ENCODE peak calls at places on chromosomes 11 and 22, in four cellular contexts. Y is Caco-2, R is coronary artery, M is endothelial cell of umbilical vein. Q is an unnamed sample.

GRCh38 chr11:3101921-3102640 is 44.9 kb upstream of the CARS1 start:
- DNase-seq in Y (no peak), R (no peak), M (no peak), Q (no peak)

GRCh38 chr11:96567667-96568066 is 177.9 kb downstream of the JRKL start:
- DNase-seq in Y (no peak), R (no peak), M (no peak), Q (no peak)

GRCh38 chr22:38570841-38571364 is 920 bp upstream of the DMC1 start:
- DNase-seq in Y (peak), R (peak), M (no peak), Q (peak)

GRCh38 chr11:134413334-134414035 is 1.4 kb upstream of the B3GAT1 start:
- DNase-seq in Y (no peak), R (no peak), M (no peak), Q (no peak)

GRCh38 chr11:15569626-15570025 is 454.9 kb downstream of the INSC start:
- DNase-seq in Y (no peak), R (no peak), M (no peak), Q (no peak)

GRCh38 chr11:44901782-44902181 is 48.9 kb downstream of the TP53I11 start:
- DNase-seq in Y (no peak), R (no peak), M (no peak), Q (no peak)

GRCh38 chr11:208177-208916 is 839 bp downstream of the RIC8A start:
- DNase-seq in Y (peak), R (peak), M (peak), Q (peak)

GRCh38 chr11:66543263-66544107 is 2.4 kb downstream of the ZDHHC24 start:
- DNase-seq in Y (no peak), R (no peak), M (peak), Q (peak)

GRCh38 chr11:85854557-85855340 is 434 bp upstream of the CCDC83 start:
- DNase-seq in Y (peak), R (peak), M (peak), Q (peak)

GRCh38 chr11:75532200-75532972 is 6.6 kb upstream of the GDPD5 start:
- DNase-seq in Y (peak), R (no peak), M (peak), Q (peak)

GRCh38 chr22:43159484-43160178 is 8.3 kb downstream of the TSPO start:
- DNase-seq in Y (no peak), R (no peak), M (no peak), Q (no peak)

GRCh38 chr11:72760543-72761400 is 8.6 kb upstream of the ARAP1 start:
- DNase-seq in Y (no peak), R (no peak), M (no peak), Q (no peak)

GRCh38 chr22:42697542-42698013 is 23.1 kb downstream of the A4GALT start:
- DNase-seq in Y (peak), R (peak), M (peak), Q (no peak)

GRCh38 chr11:125271436-125272064 is 107.0 kb downstream of the PKNOX2 start:
- DNase-seq in Y (no peak), R (no peak), M (no peak), Q (no peak)

GRCh38 chr22:41469218-41469851 is 418 bp downstream of the ACO2 start:
- DNase-seq in Y (no peak), R (no peak), M (no peak), Q (no peak)

GRCh38 chr11:58963551-58964075 is 24.3 kb downstream of the GLYATL1 start:
- DNase-seq in Y (no peak), R (no peak), M (no peak), Q (no peak)

GRCh38 chr11:23897453-23898289 is 599.2 kb upstream of the LUZP2 start:
- DNase-seq in Y (no peak), R (no peak), M (no peak), Q (no peak)

GRCh38 chr22:29359469-29359868 is 28.9 kb downstream of the AP1B1 start:
- DNase-seq in Y (peak), R (no peak), M (peak), Q (no peak)

GRCh38 chr11:12769834-12770345 is 95.7 kb downstream of the TEAD1 start:
- DNase-seq in Y (peak), R (no peak), M (peak), Q (no peak)

GRCh38 chr11:2099523-2100316 is 39.5 kb downstream of the IGF2 start:
- DNase-seq in Y (no peak), R (no peak), M (peak), Q (no peak)

GRCh38 chr11:126195119-126195518 is 16.3 kb downstream of the RPUSD4 start:
- DNase-seq in Y (no peak), R (no peak), M (no peak), Q (no peak)

GRCh38 chr22:46638601-46639431 is 18.6 kb downstream of the GRAMD4 start:
- DNase-seq in Y (peak), R (no peak), M (no peak), Q (no peak)

GRCh38 chr11:62645660-62645933 is 816 bp downstream of the GANAB start:
- DNase-seq in Y (no peak), R (no peak), M (no peak), Q (no peak)

GRCh38 chr11:47284151-47284550 is 14.2 kb downstream of the MADD start:
- DNase-seq in Y (no peak), R (no peak), M (no peak), Q (no peak)

GRCh38 chr22:27906241-27906640 is 12.8 kb downstream of the PITPNB start:
- DNase-seq in Y (no peak), R (no peak), M (no peak), Q (no peak)

GRCh38 chr11:66411323-66411722 is 9.5 kb upstream of the NPAS4 start:
- DNase-seq in Y (no peak), R (no peak), M (no peak), Q (no peak)

GRCh38 chr11:81005595-81005994 is 1564.8 kb upstream of the TENM4 start:
- DNase-seq in Y (peak), R (no peak), M (peak), Q (no peak)

GRCh38 chr22:37044634-37045625 is 6.6 kb upstream of the KCTD17 start:
- DNase-seq in Y (no peak), R (no peak), M (no peak), Q (no peak)

GRCh38 chr22:42842658-42843370 is 14.3 kb downstream of the ARFGAP3 start:
- DNase-seq in Y (no peak), R (no peak), M (no peak), Q (no peak)

GRCh38 chr11:26234451-26234850 is 97.5 kb upstream of the ANO3 start:
- DNase-seq in Y (no peak), R (no peak), M (peak), Q (no peak)

GRCh38 chr11:107018274-107018901 is at the start of gene GUCY1A2:
- DNase-seq in Y (no peak), R (no peak), M (no peak), Q (peak)

GRCh38 chr11:112227002-112227401 is 774 bp downstream of the PTS start:
- DNase-seq in Y (no peak), R (no peak), M (no peak), Q (no peak)

GRCh38 chr11:60838132-60838531 is 3.8 kb upstream of the CCDC86 start:
- DNase-seq in Y (no peak), R (no peak), M (no peak), Q (no peak)
- TF ChIP-seq CTCF in Y (no peak), R (no peak), M (no peak), Q (no peak)

GRCh38 chr11:69943066-69943465 is 123.8 kb upstream of the FGF3 start:
- DNase-seq in Y (peak), R (no peak), M (no peak), Q (no peak)
- TF ChIP-seq CTCF in Y (peak), R (no peak), M (no peak), Q (peak)

DNA sequence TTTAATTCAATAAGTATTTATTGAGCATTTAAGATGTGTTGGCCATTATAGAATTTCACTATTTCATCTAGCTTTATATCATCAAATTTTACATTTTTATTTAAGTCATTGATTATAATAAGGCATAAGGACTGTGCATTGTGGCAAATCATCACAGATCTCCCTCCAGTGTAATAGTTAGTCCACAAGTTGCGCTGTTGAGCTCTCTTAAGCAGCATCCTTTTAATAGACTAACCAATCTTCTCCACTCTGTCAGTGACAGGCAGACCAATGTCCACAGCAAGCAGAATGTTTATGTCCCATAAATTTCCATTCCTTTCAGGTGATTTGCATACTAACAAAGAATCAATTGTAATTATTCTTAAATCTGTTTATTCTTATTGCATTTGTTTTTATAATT is 595.3 kb upstream of the CCDC90B start:
- DNase-seq in Y (peak), R (no peak), M (no peak), Q (no peak)
- TF ChIP-seq CTCF in Y (peak), R (no peak), M (no peak), Q (no peak)

GRCh38 chr11:102287963-102288744 is 29.1 kb upstream of the BIRC3 start:
- DNase-seq in Y (peak), R (no peak), M (peak), Q (peak)
- TF ChIP-seq CTCF in Y (peak), R (peak), M (peak), Q (peak)

GRCh38 chr11:68402355-68403031 is 58.1 kb upstream of the PPP6R3 start:
- DNase-seq in Y (peak), R (no peak), M (no peak), Q (no peak)
- TF ChIP-seq CTCF in Y (no peak), R (no peak), M (no peak), Q (peak)

GRCh38 chr11:68956142-68956541 is 24.6 kb downstream of the MRGPRD start:
- DNase-seq in Y (peak), R (no peak), M (no peak), Q (peak)
- TF ChIP-seq CTCF in Y (peak), R (no peak), M (peak), Q (peak)

DNA sequence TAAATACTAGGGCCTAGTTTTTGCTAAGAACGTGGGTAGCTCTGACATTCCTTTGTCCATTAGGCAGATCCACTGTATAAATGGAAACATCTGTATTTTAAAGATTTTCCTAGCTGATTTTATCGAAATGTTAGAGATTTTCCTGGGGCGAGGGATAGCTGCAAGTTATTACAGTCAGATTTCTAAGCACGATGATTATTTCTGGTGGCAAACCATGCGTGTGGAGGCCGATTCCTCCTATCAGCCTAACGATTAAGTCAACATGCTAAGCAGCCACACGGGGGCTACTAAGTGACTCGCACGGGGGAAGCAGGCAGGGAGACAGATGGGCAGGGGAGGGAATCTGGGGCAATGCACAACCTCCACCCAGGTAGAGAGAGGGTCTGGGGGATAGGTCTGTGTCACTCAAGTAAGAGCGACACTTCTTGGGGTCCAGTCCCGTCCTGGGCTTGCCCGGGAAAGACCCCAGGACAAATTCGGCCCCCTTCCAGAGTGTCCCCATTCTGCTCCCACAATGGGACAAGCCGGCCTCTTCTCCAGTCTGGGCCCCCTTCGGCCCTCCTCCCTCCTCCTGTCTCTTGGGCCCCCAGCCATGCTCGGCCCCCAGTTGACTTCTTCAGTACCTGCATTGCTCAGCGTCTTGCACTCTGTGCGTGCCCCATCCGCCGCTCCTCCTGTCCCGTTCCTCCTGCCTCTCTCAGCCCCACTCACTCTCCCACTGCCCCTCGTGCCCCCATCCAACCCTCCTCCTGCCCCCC is 571 bp downstream of the C11orf24 start:
- DNase-seq in Y (peak), R (no peak), M (peak), Q (peak)
- TF ChIP-seq CTCF in Y (peak), R (no peak), M (peak), Q (peak)

GRCh38 chr11:19246816-19247215 is 6.1 kb upstream of the E2F8 start:
- DNase-seq in Y (no peak), R (no peak), M (no peak), Q (no peak)
- TF ChIP-seq CTCF in Y (no peak), R (no peak), M (no peak), Q (no peak)

GRCh38 chr22:49044091-49044490 is 783.6 kb downstream of the BRD1 start:
- DNase-seq in Y (no peak), R (no peak), M (no peak), Q (no peak)
- TF ChIP-seq CTCF in Y (no peak), R (no peak), M (no peak), Q (no peak)

DNA sequence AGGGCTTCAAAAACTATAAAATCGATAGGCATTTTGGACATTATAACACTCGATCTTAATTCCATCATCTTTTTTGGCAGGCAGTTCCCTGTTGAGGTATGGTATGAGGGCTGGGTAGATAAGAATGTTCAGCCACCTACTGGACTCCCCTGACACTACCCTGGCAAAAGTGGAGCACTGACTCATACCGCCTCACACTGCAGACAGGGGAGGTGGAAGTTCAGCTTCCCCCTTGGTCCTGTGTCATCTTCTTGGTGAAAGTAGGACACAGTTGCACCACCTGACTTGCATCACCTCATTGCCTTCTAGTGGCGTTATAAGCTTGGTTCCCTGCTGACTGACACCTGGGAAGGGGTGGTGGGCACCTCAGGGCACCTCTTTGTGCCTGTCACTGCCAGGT is 30.4 kb downstream of the PAAF1 start:
- DNase-seq in Y (peak), R (no peak), M (no peak), Q (no peak)
- TF ChIP-seq CTCF in Y (peak), R (no peak), M (no peak), Q (no peak)

Q was measured in GM10248.